ENCODE peak calls at places on chromosomes 7 and 10, in five cellular contexts. One of them, this sample, is unnamed. For H3K27me3, the result is how much of the 10 kb centered on the place peaks cover.

GRCh38 chr7:3162286-3162685 is 118.6 kb upstream of the CARD11 start:
- DNase-seq in H9: no peak
- DNase-seq in upper lobe of right lung: no peak
- DNase-seq in lung: no peak
- DNase-seq in MM.1S: no peak
- DNase-seq in this sample: peak

GRCh38 chr10:75956624-75957023 is 525.2 kb downstream of the LRMDA start:
- DNase-seq in lung: no peak
- DNase-seq in MM.1S: no peak
- DNase-seq in H9: no peak
- DNase-seq in upper lobe of right lung: no peak
- DNase-seq in this sample: no peak

GRCh38 chr7:33903770-33904679 is 1.3 kb upstream of the BMPER start:
- DNase-seq in H9: peak
- DNase-seq in lung: no peak
- DNase-seq in MM.1S: peak
- DNase-seq in upper lobe of right lung: peak
- DNase-seq in this sample: peak

GRCh38 chr10:92691591-92692084 is 1.9 kb downstream of the HHEX start:
- DNase-seq in upper lobe of right lung: peak
- DNase-seq in MM.1S: no peak
- DNase-seq in lung: peak
- DNase-seq in H9: peak
- DNase-seq in this sample: peak

GRCh38 chr10:103232772-103233488 is 12.8 kb upstream of the RPEL1 start:
- DNase-seq in lung: no peak
- DNase-seq in MM.1S: no peak
- DNase-seq in H9: no peak
- DNase-seq in upper lobe of right lung: no peak
- DNase-seq in this sample: no peak

GRCh38 chr10:909831-910230 is 21.7 kb downstream of the LARP4B start:
- DNase-seq in lung: no peak
- DNase-seq in MM.1S: no peak
- DNase-seq in H9: no peak
- DNase-seq in upper lobe of right lung: no peak
- DNase-seq in this sample: peak

GRCh38 chr10:122286872-122287271 is 15.8 kb downstream of the BTBD16 start:
- DNase-seq in H9: peak
- DNase-seq in upper lobe of right lung: no peak
- DNase-seq in lung: no peak
- DNase-seq in MM.1S: no peak
- DNase-seq in this sample: peak

GRCh38 chr7:73822319-73823173 is 8.2 kb upstream of the CLDN4 start:
- DNase-seq in H9: no peak
- DNase-seq in upper lobe of right lung: no peak
- DNase-seq in lung: no peak
- DNase-seq in MM.1S: no peak
- DNase-seq in this sample: peak

GRCh38 chr10:126661841-126662520 is 8.5 kb downstream of the C10orf90 start:
- DNase-seq in MM.1S: no peak
- DNase-seq in lung: no peak
- DNase-seq in upper lobe of right lung: no peak
- DNase-seq in H9: no peak
- DNase-seq in this sample: no peak

GRCh38 chr7:90536449-90536848 is 59.7 kb upstream of the CDK14 start:
- DNase-seq in upper lobe of right lung: no peak
- DNase-seq in H9: no peak
- DNase-seq in MM.1S: no peak
- DNase-seq in lung: no peak
- DNase-seq in this sample: no peak

GRCh38 chr7:134752006-134752760 is 27.3 kb upstream of the CALD1 start:
- DNase-seq in H9: no peak
- DNase-seq in upper lobe of right lung: no peak
- DNase-seq in MM.1S: no peak
- DNase-seq in lung: no peak
- DNase-seq in this sample: no peak

GRCh38 chr7:100516135-100516812 is 22.7 kb upstream of the AGFG2 start:
- DNase-seq in H9: no peak
- DNase-seq in upper lobe of right lung: no peak
- DNase-seq in MM.1S: peak
- DNase-seq in lung: peak
- DNase-seq in this sample: no peak

GRCh38 chr10:30459283-30459682 is 25.3 kb downstream of the MAP3K8 start:
- DNase-seq in upper lobe of right lung: no peak
- DNase-seq in lung: peak
- DNase-seq in MM.1S: no peak
- DNase-seq in H9: no peak
- DNase-seq in this sample: no peak

GRCh38 chr7:94856643-94857042 is 50.8 kb upstream of the PPP1R9A start:
- DNase-seq in H9: no peak
- DNase-seq in lung: no peak
- DNase-seq in upper lobe of right lung: no peak
- DNase-seq in MM.1S: no peak
- DNase-seq in this sample: no peak

GRCh38 chr7:3760696-3761095 is 459.6 kb downstream of the SDK1 start:
- DNase-seq in H9: no peak
- DNase-seq in upper lobe of right lung: no peak
- DNase-seq in MM.1S: no peak
- DNase-seq in lung: no peak
- DNase-seq in this sample: no peak

GRCh38 chr7:8206950-8207349 is 55.0 kb downstream of the ICA1 start:
- DNase-seq in H9: no peak
- DNase-seq in upper lobe of right lung: no peak
- DNase-seq in MM.1S: no peak
- DNase-seq in lung: no peak
- DNase-seq in this sample: no peak

GRCh38 chr10:21626457-21627161 is 92.6 kb downstream of the MLLT10 start:
- DNase-seq in lung: peak
- DNase-seq in upper lobe of right lung: no peak
- DNase-seq in MM.1S: no peak
- DNase-seq in H9: no peak
- DNase-seq in this sample: no peak

GRCh38 chr10:110647136-110647430 is 2.9 kb downstream of the RBM20 start:
- DNase-seq in lung: no peak
- DNase-seq in upper lobe of right lung: no peak
- DNase-seq in H9: no peak
- DNase-seq in MM.1S: no peak
- DNase-seq in this sample: no peak

GRCh38 chr7:108630002-108630401 is 60.3 kb downstream of the DNAJB9 start:
- DNase-seq in upper lobe of right lung: no peak
- DNase-seq in MM.1S: no peak
- DNase-seq in lung: no peak
- DNase-seq in H9: no peak
- DNase-seq in this sample: no peak

GRCh38 chr10:101903827-101904520 is 60.4 kb upstream of the KCNIP2 start:
- DNase-seq in upper lobe of right lung: no peak
- DNase-seq in MM.1S: no peak
- DNase-seq in lung: no peak
- DNase-seq in H9: no peak
- DNase-seq in this sample: no peak

GRCh38 chr7:37382546-37383088 is 66.0 kb downstream of the ELMO1 start:
- DNase-seq in MM.1S: no peak
- DNase-seq in lung: no peak
- DNase-seq in upper lobe of right lung: no peak
- DNase-seq in H9: no peak
- DNase-seq in this sample: peak

GRCh38 chr10:125151170-125151823 is 9.1 kb downstream of the CTBP2 start:
- DNase-seq in MM.1S: no peak
- DNase-seq in H9: peak
- DNase-seq in lung: no peak
- DNase-seq in upper lobe of right lung: no peak
- DNase-seq in this sample: no peak

GRCh38 chr10:125151824-125152634 is 8.3 kb downstream of the CTBP2 start:
- DNase-seq in lung: peak
- DNase-seq in H9: peak
- DNase-seq in upper lobe of right lung: peak
- DNase-seq in MM.1S: no peak
- DNase-seq in this sample: peak

GRCh38 chr10:125154529-125154928 is 5.8 kb downstream of the CTBP2 start:
- DNase-seq in upper lobe of right lung: no peak
- DNase-seq in lung: no peak
- DNase-seq in H9: peak
- DNase-seq in MM.1S: no peak
- DNase-seq in this sample: no peak

GRCh38 chr10:125153693-125154490 is 6.5 kb downstream of the CTBP2 start:
- DNase-seq in MM.1S: no peak
- DNase-seq in lung: no peak
- DNase-seq in H9: peak
- DNase-seq in upper lobe of right lung: no peak
- DNase-seq in this sample: no peak

GRCh38 chr10:125152646-125153368 is 7.6 kb downstream of the CTBP2 start:
- DNase-seq in H9: peak
- DNase-seq in upper lobe of right lung: peak
- DNase-seq in MM.1S: no peak
- DNase-seq in lung: peak
- DNase-seq in this sample: no peak
- H3K27me3 ChIP-seq in H9: under half
- H3K27me3 ChIP-seq in upper lobe of right lung: under half
- H3K27me3 ChIP-seq in MM.1S: half or more
- H3K27me3 ChIP-seq in lung: under half
- H3K27me3 ChIP-seq in this sample: under half

DNA sequence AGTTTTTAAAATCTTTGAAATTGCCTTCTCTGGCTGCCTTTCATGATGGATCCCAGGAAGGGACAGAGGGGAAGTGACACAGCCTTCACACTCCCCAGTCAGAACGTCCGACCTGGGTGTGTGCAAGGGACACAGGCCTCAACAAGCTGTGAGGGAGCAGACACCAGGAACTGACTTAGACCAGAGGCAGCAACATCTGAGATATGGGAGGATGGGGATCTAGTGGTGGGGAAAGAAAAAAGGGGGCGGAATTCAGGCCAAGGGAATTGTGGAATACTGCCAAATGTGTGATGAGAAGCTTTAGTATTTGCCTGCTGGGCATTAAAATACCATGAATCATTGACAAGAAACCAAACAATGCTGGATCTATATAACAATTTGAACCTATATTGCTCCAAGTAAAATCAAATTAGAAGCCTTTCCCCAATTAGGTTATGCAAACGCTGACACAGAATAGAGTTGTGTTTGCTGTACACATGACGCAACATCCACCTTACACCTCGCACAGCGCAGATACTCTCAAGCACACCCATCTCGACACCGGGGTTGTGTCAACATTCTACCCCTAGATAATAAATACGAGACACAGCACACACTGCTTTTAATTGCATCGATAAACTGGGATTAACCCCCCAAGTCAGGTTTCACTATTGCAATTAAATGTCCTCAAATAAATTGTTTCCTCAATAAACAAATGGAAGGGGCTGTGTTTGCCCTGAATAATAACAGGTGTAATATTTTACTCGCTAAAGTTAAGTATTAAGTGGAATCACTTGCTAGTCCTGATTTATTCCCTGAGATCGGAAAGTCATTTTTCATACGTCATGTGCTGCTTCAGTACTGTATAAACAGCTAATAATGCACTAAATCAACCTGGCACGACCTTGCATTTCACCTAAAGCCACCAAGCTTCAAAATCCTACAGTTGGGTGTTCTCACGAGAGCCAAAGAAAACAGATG is 17.4 kb upstream of the MNX1 start:
- DNase-seq in MM.1S: no peak
- DNase-seq in lung: no peak
- DNase-seq in upper lobe of right lung: no peak
- DNase-seq in H9: no peak
- DNase-seq in this sample: peak
- H3K27me3 ChIP-seq in MM.1S: under half
- H3K27me3 ChIP-seq in lung: under half
- H3K27me3 ChIP-seq in upper lobe of right lung: half or more
- H3K27me3 ChIP-seq in H9: under half
- H3K27me3 ChIP-seq in this sample: under half

GRCh38 chr7:409344-410281 is 110.0 kb downstream of the PDGFA start:
- DNase-seq in MM.1S: no peak
- DNase-seq in lung: no peak
- DNase-seq in H9: peak
- DNase-seq in upper lobe of right lung: no peak
- DNase-seq in this sample: peak

GRCh38 chr7:411677-412312 is 107.9 kb downstream of the PDGFA start:
- DNase-seq in H9: no peak
- DNase-seq in upper lobe of right lung: no peak
- DNase-seq in MM.1S: no peak
- DNase-seq in lung: no peak
- DNase-seq in this sample: peak

GRCh38 chr7:408651-409343 is 110.8 kb downstream of the PDGFA start:
- DNase-seq in H9: peak
- DNase-seq in lung: no peak
- DNase-seq in MM.1S: no peak
- DNase-seq in upper lobe of right lung: peak
- DNase-seq in this sample: peak

GRCh38 chr7:412313-412710 is 107.3 kb downstream of the PDGFA start:
- DNase-seq in MM.1S: no peak
- DNase-seq in upper lobe of right lung: no peak
- DNase-seq in H9: no peak
- DNase-seq in lung: no peak
- DNase-seq in this sample: no peak

DNA sequence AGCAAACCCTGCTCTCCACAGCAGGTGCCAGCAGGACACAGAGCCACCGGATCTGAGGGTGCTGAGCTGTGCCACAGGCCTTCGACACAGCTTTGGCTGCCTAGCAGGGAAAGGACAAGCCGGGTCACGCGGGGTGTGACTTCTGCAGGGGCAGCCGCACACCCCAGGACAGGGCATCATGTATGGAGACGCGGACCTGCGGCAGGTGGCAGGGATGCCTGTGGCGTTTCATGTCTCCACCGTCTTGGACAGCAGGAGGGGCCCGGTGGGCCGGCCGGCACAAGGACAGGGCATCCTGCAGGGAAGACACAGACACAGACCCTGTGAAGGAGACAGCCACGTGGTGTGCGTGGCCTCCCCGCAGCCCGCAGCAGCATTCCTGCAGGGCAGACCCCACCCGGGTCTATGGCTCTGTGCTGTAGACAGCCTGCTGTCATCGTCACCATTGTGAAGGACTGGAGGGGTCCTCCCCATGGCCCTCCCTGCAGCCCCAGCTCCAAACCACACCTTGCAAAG is 109.2 kb downstream of the PDGFA start:
- DNase-seq in upper lobe of right lung: no peak
- DNase-seq in H9: no peak
- DNase-seq in lung: no peak
- DNase-seq in MM.1S: no peak
- DNase-seq in this sample: peak
- H3K27me3 ChIP-seq in upper lobe of right lung: under half
- H3K27me3 ChIP-seq in H9: under half
- H3K27me3 ChIP-seq in lung: under half
- H3K27me3 ChIP-seq in MM.1S: under half
- H3K27me3 ChIP-seq in this sample: under half

GRCh38 chr7:20784311-20785210 is 2.1 kb downstream of the SP8 start:
- DNase-seq in MM.1S: no peak
- DNase-seq in H9: peak
- DNase-seq in lung: no peak
- DNase-seq in upper lobe of right lung: no peak
- DNase-seq in this sample: peak

GRCh38 chr7:20786049-20786412 is 655 bp downstream of the SP8 start:
- DNase-seq in upper lobe of right lung: no peak
- DNase-seq in MM.1S: no peak
- DNase-seq in H9: no peak
- DNase-seq in lung: no peak
- DNase-seq in this sample: no peak

GRCh38 chr7:20786779-20787651 is at the start of gene SP8:
- DNase-seq in H9: peak
- DNase-seq in upper lobe of right lung: no peak
- DNase-seq in lung: no peak
- DNase-seq in MM.1S: no peak
- DNase-seq in this sample: peak

GRCh38 chr7:20786421-20786778 is 286 bp downstream of the SP8 start:
- DNase-seq in lung: no peak
- DNase-seq in H9: no peak
- DNase-seq in upper lobe of right lung: no peak
- DNase-seq in MM.1S: no peak
- DNase-seq in this sample: no peak

GRCh38 chr7:20785211-20786048 is 1.3 kb downstream of the SP8 start:
- DNase-seq in H9: peak
- DNase-seq in MM.1S: no peak
- DNase-seq in lung: no peak
- DNase-seq in upper lobe of right lung: no peak
- DNase-seq in this sample: peak
- H3K27me3 ChIP-seq in H9: under half
- H3K27me3 ChIP-seq in MM.1S: under half
- H3K27me3 ChIP-seq in lung: under half
- H3K27me3 ChIP-seq in upper lobe of right lung: half or more
- H3K27me3 ChIP-seq in this sample: half or more

This sample was measured in H7.